ENCODE peak calls at places on chromosomes 2 and 18, in nine cellular contexts. J is BJ, C is cardiac fibroblast, A is A673, X is PC-9, W is RWPE1, I is IMR-90, L is progenitor cell of endocrine pancreas, H is MCF 10A. K is an unnamed sample.

GRCh38 chr2:29006092-29006985 is 25.2 kb downstream of the TOGARAM2 start:
- DNase-seq in L (no peak), I (no peak), X (no peak), C (peak; percentile 37), J (no peak), H (no peak), W (no peak), A (no peak), K (no peak)

GRCh38 chr2:85433511-85434089 is 15.1 kb downstream of the SH2D6 start:
- DNase-seq in W (peak; percentile 82), A (no peak), C (peak; percentile 96), I (peak; percentile 96), X (peak; percentile 86), J (peak; percentile 91), H (peak; percentile 96), L (no peak), K (peak; percentile 73)

GRCh38 chr2:198499539-198499938 is 695.1 kb downstream of the PLCL1 start:
- DNase-seq in J (peak; percentile 52), L (no peak), X (no peak), C (peak; percentile 88), I (peak; percentile 22), H (peak; percentile 15), W (no peak), A (peak; percentile 50), K (peak; percentile 42)

GRCh38 chr2:220226541-220226940 is 599.1 kb downstream of the SLC4A3 start:
- DNase-seq in X (no peak), L (no peak), A (no peak), J (no peak), H (no peak), I (no peak), C (no peak), W (no peak), K (no peak)

GRCh38 chr18:42141439-42141838 is 186.4 kb downstream of the PIK3C3 start:
- DNase-seq in J (no peak), L (no peak), W (no peak), A (peak; percentile 31), I (peak; percentile 2), C (no peak), X (no peak), H (no peak), K (peak; percentile 50)

GRCh38 chr2:179332903-179333302 is 68.3 kb upstream of the SESTD1 start:
- DNase-seq in A (peak; percentile 23), I (peak; percentile 26), L (no peak), W (peak; percentile 8), X (peak; percentile 38), C (peak; percentile 18), J (no peak), H (peak; percentile 58), K (no peak)

GRCh38 chr18:11154369-11154982 is 5.1 kb upstream of the PIEZO2 start:
- DNase-seq in L (no peak), C (peak; percentile 78), W (peak; percentile 40), I (peak; percentile 76), H (peak; percentile 37), J (no peak), X (no peak), A (peak; percentile 69), K (no peak)

GRCh38 chr2:226256709-226257401 is 542.8 kb downstream of the IRS1 start:
- DNase-seq in W (no peak), A (no peak), L (no peak), C (peak; percentile 11), I (peak; percentile 10), X (no peak), J (no peak), H (no peak), K (no peak)

GRCh38 chr2:62293490-62294212 is 97.7 kb downstream of the B3GNT2 start:
- DNase-seq in I (no peak), H (peak; percentile 91), X (peak; percentile 94), L (no peak), W (peak; percentile 38), C (peak; percentile 25), A (no peak), J (no peak), K (peak; percentile 95)

GRCh38 chr2:44715671-44716077 is 225.8 kb upstream of the SIX3 start:
- DNase-seq in L (no peak), I (peak; percentile 27), H (peak; percentile 52), A (peak; percentile 70), W (peak; percentile 48), C (peak; percentile 53), X (peak; percentile 29), J (peak; percentile 17), K (peak; percentile 68)

GRCh38 chr2:216133392-216133791 is 24.2 kb downstream of the XRCC5 start:
- DNase-seq in L (no peak), X (no peak), I (no peak), A (no peak), C (no peak), W (no peak), H (no peak), J (no peak), K (no peak)

GRCh38 chr18:74638210-74638609 is 40.5 kb downstream of the ZNF407 start:
- DNase-seq in A (no peak), C (no peak), X (no peak), J (no peak), W (no peak), I (no peak), L (no peak), H (no peak), K (no peak)

GRCh38 chr2:98376996-98377395 is 30.7 kb downstream of the CNGA3 start:
- DNase-seq in J (no peak), C (no peak), H (no peak), X (no peak), L (no peak), W (no peak), I (no peak), A (no peak), K (no peak)

GRCh38 chr18:28581503-28582169 is 404.7 kb upstream of the CDH2 start:
- DNase-seq in W (no peak), J (no peak), A (no peak), L (no peak), X (no peak), C (no peak), I (no peak), H (no peak), K (no peak)

GRCh38 chr2:73000808-73001570 is 70.5 kb downstream of the SFXN5 start:
- DNase-seq in L (no peak), I (no peak), H (no peak), W (no peak), J (no peak), C (no peak), X (no peak), A (no peak), K (peak; percentile 32)

GRCh38 chr2:233929352-233929843 is 12.2 kb downstream of the TRPM8 start:
- DNase-seq in W (no peak), J (no peak), A (peak; percentile 65), H (peak; percentile 13), X (peak; percentile 27), I (no peak), C (peak; percentile 7), L (no peak), K (peak; percentile 62)
- TF ChIP-seq CTCF in W (no peak), J (no peak), A (no peak), H (no peak), X (no peak), I (no peak), C (no peak), L (no peak), K (peak; percentile 38)

GRCh38 chr2:125516496-125517109 is 1139.4 kb upstream of the GYPC start:
- DNase-seq in W (peak; percentile 15), H (peak; percentile 47), I (peak; percentile 1), L (no peak), A (peak; percentile 18), J (no peak), C (peak; percentile 5), X (no peak), K (peak; percentile 70)
- TF ChIP-seq CTCF in W (peak; percentile 55), H (peak; percentile 59), I (peak; percentile 53), L (peak; percentile 48), A (peak; percentile 62), J (peak; percentile 45), C (peak; percentile 55), X (peak; percentile 83), K (peak; percentile 84)

DNA sequence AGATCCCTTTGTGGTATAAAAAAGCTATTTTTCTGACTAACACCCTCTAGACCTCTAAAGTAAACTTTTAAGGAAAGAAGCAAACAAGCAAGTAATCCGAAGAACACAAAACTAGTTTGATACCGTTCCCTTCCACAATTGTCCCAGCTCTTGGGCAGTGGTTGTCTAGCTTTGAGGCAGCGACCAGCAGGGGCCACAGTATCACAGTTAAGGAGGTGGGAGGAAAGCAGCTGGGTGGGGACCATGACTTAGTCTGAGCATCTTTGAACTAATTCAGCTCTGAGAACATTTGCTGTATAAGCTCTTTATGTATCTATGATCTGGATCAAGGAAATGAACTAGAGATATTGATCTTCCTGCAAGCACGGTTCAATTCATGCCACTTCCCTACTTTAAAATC is 51.0 kb downstream of the SF3B1 start:
- DNase-seq in L (no peak), J (no peak), X (no peak), W (no peak), A (no peak), I (no peak), H (no peak), C (no peak), K (peak; percentile 57)
- TF ChIP-seq CTCF in L (no peak), J (no peak), X (no peak), W (no peak), A (no peak), I (no peak), H (no peak), C (no peak), K (peak; percentile 59)

GRCh38 chr2:201180010-201180409 is 2.9 kb upstream of the CASP10 start:
- DNase-seq in H (no peak), J (no peak), I (no peak), C (no peak), L (no peak), X (no peak), W (no peak), A (peak; percentile 21), K (no peak)

GRCh38 chr2:201183373-201183742 is 417 bp downstream of the CASP10 start:
- DNase-seq in L (no peak), A (no peak), H (no peak), C (no peak), X (no peak), W (no peak), J (no peak), I (no peak), K (no peak)

GRCh38 chr2:201185863-201186262 is 2.9 kb downstream of the CASP10 start:
- DNase-seq in C (no peak), J (no peak), H (no peak), W (no peak), A (no peak), X (no peak), I (no peak), L (no peak), K (no peak)

GRCh38 chr2:201188449-201188848 is 5.5 kb downstream of the CASP10 start:
- DNase-seq in J (no peak), L (no peak), A (no peak), I (no peak), W (no peak), H (no peak), C (no peak), X (no peak), K (no peak)

DNA sequence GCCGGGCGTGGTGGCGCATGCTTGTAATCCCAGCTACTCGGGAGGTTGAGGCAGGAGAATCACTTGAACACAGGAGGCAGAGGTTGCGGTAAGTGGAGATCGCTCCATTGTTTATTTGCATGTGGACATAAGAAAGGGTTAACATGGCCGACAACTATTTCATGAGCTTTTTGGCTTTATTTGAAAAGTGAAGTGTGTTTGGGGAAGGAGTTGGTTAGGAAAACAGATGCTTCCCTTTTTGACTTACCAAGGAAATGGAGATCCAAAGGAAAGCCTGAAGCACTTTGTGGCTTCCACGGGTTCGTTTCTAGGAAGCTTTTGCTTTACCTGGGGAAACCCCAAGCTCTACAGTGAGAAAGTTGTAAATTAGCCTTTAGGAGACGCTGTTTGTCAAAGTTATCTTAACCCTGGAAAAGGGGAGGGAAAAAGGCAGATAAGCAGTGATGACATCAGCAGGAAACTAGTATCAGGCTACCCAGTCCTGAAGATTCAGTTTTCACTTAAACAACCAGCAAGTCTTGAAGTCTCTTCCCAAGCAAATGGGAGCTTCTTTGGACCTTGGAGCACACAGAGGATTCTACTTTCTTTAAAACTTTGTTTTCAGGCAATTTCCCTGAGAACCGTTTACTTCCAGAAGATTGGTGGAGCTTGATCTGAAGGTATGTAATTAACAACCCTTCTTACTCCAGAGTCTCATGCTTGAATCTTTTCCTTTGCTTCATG is at the start of gene CASP10:
- DNase-seq in A (peak; percentile 57), X (peak; percentile 44), J (no peak), L (no peak), W (peak; percentile 78), C (peak; percentile 89), H (peak; percentile 68), I (peak; percentile 55), K (peak; percentile 61)
- TF ChIP-seq CTCF in A (peak; percentile 37), X (peak; percentile 64), J (no peak), L (peak; percentile 35), W (no peak), C (peak; percentile 52), H (no peak), I (peak; percentile 37), K (peak; percentile 63)

K was measured in endodermal cell.